ENCODE peak calls at places on chromosome 9, in nine cellular contexts. K is Panc1, E is stromal cell of bone marrow, C is pulmonary artery endothelial cell, I is M059J, F is GM23248, V is tibial artery, D is naive B cell, P is left kidney. R is an unnamed sample.

GRCh38 chr9:113562653-113563381 is 99.3 kb downstream of the RGS3 start:
- DNase-seq in P (no peak), V (peak), E (no peak), C (no peak), I (no peak), F (no peak), K (no peak), D (no peak), R (no peak)

GRCh38 chr9:79129865-79130480 is 441.8 kb upstream of the TLE4 start:
- DNase-seq in V (peak), C (no peak), I (peak), F (peak), P (peak), K (peak), E (peak), D (no peak), R (peak)

GRCh38 chr9:121598167-121599000 is 53.0 kb upstream of the DAB2IP start:
- DNase-seq in E (peak), P (peak), V (peak), F (peak), C (no peak), K (no peak), I (no peak), D (no peak), R (peak)

GRCh38 chr9:137014776-137015539 is 13.1 kb downstream of the ABCA2 start:
- DNase-seq in F (no peak), D (no peak), P (no peak), E (no peak), V (no peak), K (no peak), I (no peak), C (no peak), R (no peak)

GRCh38 chr9:37026085-37026935 is 7.8 kb downstream of the PAX5 start:
- DNase-seq in C (no peak), D (no peak), F (peak), K (no peak), P (peak), V (no peak), I (peak), E (no peak), R (no peak)

GRCh38 chr9:35798658-35799366 is 7.4 kb downstream of the NPR2 start:
- DNase-seq in K (peak), D (no peak), I (peak), P (no peak), E (no peak), V (no peak), F (peak), C (no peak), R (peak)

GRCh38 chr9:419571-420156 is 205.0 kb downstream of the DOCK8 start:
- DNase-seq in P (peak), I (peak), F (peak), D (no peak), V (no peak), C (no peak), E (peak), K (no peak), R (peak)

GRCh38 chr9:21690561-21690960 is 111.9 kb upstream of the MTAP start:
- DNase-seq in V (no peak), F (peak), C (no peak), E (peak), I (peak), P (no peak), K (no peak), D (no peak), R (peak)

GRCh38 chr9:14347408-14348224 is 33.7 kb upstream of the NFIB start:
- DNase-seq in P (peak), D (no peak), V (peak), E (no peak), F (peak), C (no peak), K (no peak), I (peak), R (no peak)

GRCh38 chr9:37915911-37916470 is 12.1 kb upstream of the SLC25A51 start:
- DNase-seq in D (no peak), F (no peak), P (no peak), I (no peak), V (peak), E (no peak), C (no peak), K (no peak), R (no peak)

GRCh38 chr9:71048271-71048670 is 73.2 kb downstream of the TRPM3 start:
- DNase-seq in C (no peak), D (no peak), K (no peak), F (no peak), E (no peak), V (no peak), I (no peak), P (peak), R (no peak)

GRCh38 chr9:92983984-92984589 is 36.8 kb downstream of the FGD3 start:
- DNase-seq in C (no peak), V (no peak), K (no peak), P (no peak), D (no peak), I (peak), F (no peak), E (no peak), R (no peak)

GRCh38 chr9:93629920-93630319 is 53.5 kb downstream of the PHF2 start:
- DNase-seq in V (peak), P (no peak), E (no peak), C (no peak), D (no peak), I (no peak), F (no peak), K (no peak), R (no peak)

GRCh38 chr9:76996700-76997099 is 22.8 kb upstream of the FOXB2 start:
- DNase-seq in C (no peak), I (peak), P (peak), F (peak), E (no peak), K (no peak), V (no peak), D (no peak), R (no peak)

GRCh38 chr9:35729700-35730485 is 2.1 kb downstream of the TLN1 start:
- DNase-seq in D (no peak), F (peak), V (peak), E (peak), K (no peak), I (peak), P (peak), C (no peak), R (peak)

GRCh38 chr9:132977626-132978450 is 656 bp upstream of the GFI1B start:
- DNase-seq in E (peak), I (peak), P (peak), F (peak), D (peak), V (no peak), K (peak), C (no peak), R (no peak)

GRCh38 chr9:131382850-131383729 is 10.8 kb upstream of the PRRC2B start:
- DNase-seq in I (peak), K (no peak), P (peak), E (no peak), C (no peak), V (no peak), D (no peak), F (peak), R (peak)

GRCh38 chr9:135930446-135931345 is 23.4 kb upstream of the CAMSAP1 start:
- DNase-seq in V (no peak), I (no peak), P (no peak), D (no peak), E (no peak), K (no peak), F (no peak), C (no peak), R (no peak)

GRCh38 chr9:928363-929042 is 48.0 kb upstream of the DMRT3 start:
- DNase-seq in V (no peak), C (no peak), P (peak), D (no peak), E (no peak), F (peak), I (peak), K (no peak), R (no peak)

GRCh38 chr9:133959966-133960567 is 32.1 kb downstream of the VAV2 start:
- DNase-seq in P (no peak), D (no peak), I (no peak), E (no peak), V (no peak), F (no peak), K (no peak), C (no peak), R (no peak)

GRCh38 chr9:84382728-84383127 is 42.2 kb upstream of the SLC28A3 start:
- DNase-seq in E (no peak), I (no peak), V (no peak), C (no peak), F (no peak), P (no peak), K (no peak), D (no peak), R (no peak)

GRCh38 chr9:129145841-129146292 is 32.2 kb downstream of the IER5L start:
- DNase-seq in F (peak), C (no peak), I (peak), P (peak), E (peak), K (no peak), V (no peak), D (no peak), R (peak)

R was measured in astrocyte.